ENCODE peak calls at places on chromosome 6, in four cellular contexts. O, T, Q and R are unnamed samples.

GRCh38 chr6:44738652-44739141 is 351.2 kb downstream of the CDC5L start:
- DNase-seq in T (no peak), O (peak), Q (peak), R (no peak)

GRCh38 chr6:157514659-157515496 is 133.9 kb downstream of the ZDHHC14 start:
- DNase-seq in T (no peak), O (peak), Q (peak), R (no peak)

GRCh38 chr6:168865-169455 is 123.3 kb upstream of the DUSP22 start:
- DNase-seq in T (no peak), O (no peak), Q (peak), R (peak)

GRCh38 chr6:51494342-51494741 is 593.1 kb downstream of the PKHD1 start:
- DNase-seq in O (no peak), T (no peak), Q (no peak), R (no peak)

GRCh38 chr6:79750806-79751205 is 119.7 kb downstream of the SH3BGRL2 start:
- DNase-seq in T (no peak), O (no peak), Q (no peak), R (peak)

GRCh38 chr6:40011844-40012243 is 77.6 kb upstream of the MOCS1 start:
- DNase-seq in Q (peak), T (no peak), O (no peak), R (no peak)

GRCh38 chr6:47545223-47545622 is 67.6 kb downstream of the CD2AP start:
- DNase-seq in T (no peak), Q (no peak), O (no peak), R (no peak)

GRCh38 chr6:125668071-125668470 is 81.4 kb upstream of the HEY2 start:
- DNase-seq in T (no peak), O (no peak), Q (no peak), R (no peak)

GRCh38 chr6:81844686-81845085 is 92.2 kb upstream of the TENT5A start:
- DNase-seq in Q (no peak), T (no peak), O (no peak), R (no peak)

GRCh38 chr6:151285121-151285520 is 45.4 kb downstream of the AKAP12 start:
- DNase-seq in T (no peak), Q (peak), O (peak), R (no peak)

GRCh38 chr6:1958257-1958656 is 287.1 kb downstream of the GMDS start:
- DNase-seq in Q (no peak), T (no peak), O (no peak), R (no peak)

GRCh38 chr6:129440691-129441090 is 269.3 kb downstream of the ARHGAP18 start:
- DNase-seq in T (no peak), O (no peak), Q (peak), R (no peak)

GRCh38 chr6:139473239-139473701 is 98.8 kb upstream of the CITED2 start:
- DNase-seq in T (no peak), O (peak), Q (peak), R (peak)

GRCh38 chr6:134173936-134174789 is 121.7 kb upstream of the SLC2A12 start:
- DNase-seq in Q (peak), T (peak), O (peak), R (peak)